ENCODE peak calls at places on chromosome 3, in five cellular contexts. Q is SK-N-SH, G is PC-3, F is neural progenitor cell, O is GM23338. A is an unnamed sample.
A peak's percentile ranks its signal among the peaks of the same experiment; 100 is the strongest.

GRCh38 chr3:140164922-140165590 is 230.1 kb downstream of the CLSTN2 start:
- DNase-seq in G (peak; percentile 2), F (no peak), O (no peak), Q (no peak), A (no peak)

GRCh38 chr3:159165972-159166371 is 364.1 kb downstream of the MFSD1 start:
- DNase-seq in O (no peak), Q (no peak), G (no peak), F (no peak), A (no peak)

GRCh38 chr3:67176396-67176795 is 178.3 kb downstream of the KBTBD8 start:
- DNase-seq in Q (no peak), O (no peak), F (no peak), G (no peak), A (no peak)

GRCh38 chr3:37800022-37800493 is 61.6 kb upstream of the CTDSPL start:
- DNase-seq in G (no peak), O (no peak), F (peak; percentile 19), Q (no peak), A (no peak)

GRCh38 chr3:146972726-146973125 is 367.6 kb upstream of the PLSCR5 start:
- DNase-seq in Q (no peak), G (no peak), F (no peak), O (no peak), A (no peak)

GRCh38 chr3:46453526-46454208 is 11.0 kb downstream of the LTF start:
- DNase-seq in Q (no peak), O (no peak), G (no peak), F (no peak), A (no peak)

GRCh38 chr3:80087769-80088168 is 320.0 kb upstream of the ROBO1 start:
- DNase-seq in F (no peak), O (no peak), G (peak; percentile 80), Q (no peak), A (no peak)

GRCh38 chr3:195522254-195523023 is 20.7 kb downstream of the PPP1R2 start:
- DNase-seq in G (peak; percentile 57), O (peak; percentile 46), Q (peak; percentile 61), F (peak; percentile 30), A (no peak)

GRCh38 chr3:10522646-10523303 is 17.4 kb upstream of the ATP2B2 start:
- DNase-seq in F (no peak), G (no peak), O (no peak), Q (no peak), A (no peak)

GRCh38 chr3:61561374-61562041 is at the start of gene PTPRG:
- DNase-seq in O (peak; percentile 93), F (peak; percentile 96), G (peak; percentile 62), Q (peak; percentile 91), A (no peak)

GRCh38 chr3:54046677-54047214 is 75.6 kb upstream of the CACNA2D3 start:
- DNase-seq in Q (peak; percentile 55), O (no peak), F (no peak), G (peak; percentile 6), A (no peak)

GRCh38 chr3:151560750-151561149 is 99.9 kb upstream of the IGSF10 start:
- DNase-seq in Q (no peak), G (no peak), O (no peak), F (no peak), A (no peak)

GRCh38 chr3:23810342-23811116 is 4.8 kb downstream of the UBE2E1 start:
- DNase-seq in O (peak; percentile 93), G (peak; percentile 54), F (peak; percentile 83), Q (peak; percentile 87), A (peak; percentile 37)

GRCh38 chr3:141933421-141934300 is 57.2 kb downstream of the ATP1B3 start:
- DNase-seq in G (no peak), Q (no peak), O (no peak), F (no peak), A (no peak)

GRCh38 chr3:112776000-112776399 is 70.7 kb downstream of the CD200R1L start:
- DNase-seq in F (no peak), G (peak; percentile 60), Q (no peak), O (no peak), A (no peak)

GRCh38 chr3:30587876-30588275 is 18.5 kb upstream of the TGFBR2 start:
- DNase-seq in G (no peak), Q (no peak), F (no peak), O (no peak), A (no peak)

GRCh38 chr3:127889461-127889863 is 25.6 kb upstream of the KBTBD12 start:
- DNase-seq in Q (no peak), O (no peak), G (no peak), F (no peak), A (no peak)

GRCh38 chr3:52689151-52689550 is 3.3 kb downstream of the GNL3 start:
- DNase-seq in Q (no peak), O (no peak), F (no peak), G (no peak), A (no peak)

GRCh38 chr3:59247402-59247841 is 197.6 kb upstream of the CFAP20DC start:
- DNase-seq in O (no peak), Q (no peak), G (peak; percentile 98), F (no peak), A (no peak)

GRCh38 chr3:10933958-10934481 is 58.5 kb upstream of the SLC6A1 start:
- DNase-seq in G (peak; percentile 85), F (no peak), O (peak; percentile 10), Q (no peak), A (no peak)

GRCh38 chr3:195153121-195153520 is 117.8 kb downstream of the XXYLT1 start:
- DNase-seq in G (no peak), Q (peak; percentile 54), F (peak; percentile 71), O (peak; percentile 65), A (no peak)

GRCh38 chr3:72724070-72724469 is 124.2 kb downstream of the SHQ1 start:
- DNase-seq in Q (no peak), G (peak; percentile 98), F (no peak), O (no peak), A (no peak)

GRCh38 chr3:107816082-107816481 is 274.7 kb downstream of the CD47 start:
- DNase-seq in O (no peak), F (no peak), Q (no peak), G (no peak), A (no peak)

GRCh38 chr3:23861689-23862088 is 55.1 kb downstream of the NKIRAS1 start:
- DNase-seq in O (no peak), F (no peak), G (no peak), Q (no peak), A (no peak)

GRCh38 chr3:46960801-46961200 is 15.7 kb downstream of the CCDC12 start:
- DNase-seq in G (no peak), O (no peak), F (no peak), Q (no peak), A (no peak)

GRCh38 chr3:168988867-168989266 is 674.6 kb downstream of the MECOM start:
- DNase-seq in Q (no peak), O (no peak), F (no peak), G (no peak), A (no peak)

GRCh38 chr3:169861871-169862270 is 7.9 kb downstream of the LRRC31 start:
- DNase-seq in Q (no peak), G (no peak), O (peak; percentile 79), F (peak; percentile 37), A (peak; percentile 16)

GRCh38 chr3:128082545-128082944 is 30.3 kb downstream of the SEC61A1 start:
- DNase-seq in G (no peak), Q (no peak), O (no peak), F (no peak), A (no peak)

GRCh38 chr3:114551770-114552526 is 258.1 kb downstream of the TIGIT start:
- DNase-seq in G (peak; percentile 74), Q (no peak), O (no peak), F (no peak), A (no peak)

DNA sequence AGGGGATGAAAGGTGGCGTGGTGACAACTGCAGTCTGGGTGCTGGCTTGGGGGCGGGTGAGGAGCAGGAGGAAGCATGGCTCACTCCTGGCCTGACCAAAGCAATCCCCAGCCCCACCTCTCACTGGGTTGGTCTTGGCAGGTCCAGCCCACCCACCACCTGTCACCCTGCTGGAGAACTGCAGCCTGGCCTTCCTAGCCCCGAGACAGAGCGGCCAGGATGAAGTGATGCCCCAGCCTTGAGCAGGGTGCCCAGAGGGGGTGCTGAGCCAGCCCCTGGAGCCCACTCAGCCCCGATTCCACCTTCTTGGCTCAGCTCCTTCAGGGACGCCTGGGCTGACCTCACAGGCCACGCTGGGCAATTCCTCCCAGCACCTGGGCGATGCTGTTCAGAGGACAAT is 89.9 kb downstream of the IQSEC1 start:
- DNase-seq in G (no peak), Q (no peak), O (no peak), F (no peak), A (no peak)
- H3K4me1 ChIP-seq in G (no peaks in the 10 kb centered on the region), Q (peaks cover 28% of the 10 kb centered on the region), O (peaks cover 14% of the 10 kb centered on the region), F (no peaks in the 10 kb centered on the region), A (peaks cover 10% of the 10 kb centered on the region)

DNA sequence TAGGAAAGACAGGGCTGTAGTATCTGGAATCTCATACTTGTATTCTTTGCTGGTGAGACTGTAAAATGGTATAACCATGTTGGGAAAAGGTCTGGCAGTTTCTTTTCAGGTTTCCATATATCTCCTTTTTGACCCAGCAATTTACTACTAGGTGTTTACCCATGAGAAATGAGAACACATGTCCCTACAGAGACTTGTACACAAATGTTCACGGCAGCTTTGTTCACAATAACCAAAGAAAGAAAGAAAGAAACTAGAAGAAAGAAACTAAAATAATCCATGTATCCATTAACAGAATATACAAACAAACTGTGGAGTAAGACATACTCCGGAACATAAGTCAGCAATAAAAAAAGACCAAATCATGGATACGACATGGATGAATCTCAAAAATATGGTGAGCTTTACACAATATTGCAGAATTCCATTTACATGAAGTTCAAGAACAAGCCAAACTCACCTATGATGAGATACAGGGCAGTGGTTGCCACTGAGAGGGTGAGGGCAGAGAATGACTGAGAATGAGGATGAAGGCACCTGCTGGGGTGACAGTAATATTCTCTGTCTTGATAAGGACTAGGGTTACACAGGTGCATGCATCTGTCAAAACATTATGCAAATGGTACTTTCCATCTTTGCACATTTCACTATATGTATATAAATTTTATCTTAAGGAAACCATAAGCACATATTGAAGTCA is 2.7 kb downstream of the RFTN1 start:
- DNase-seq in O (no peak), Q (no peak), F (no peak), G (no peak), A (no peak)
- H3K4me1 ChIP-seq in O (peaks cover 31% of the 10 kb centered on the region), Q (peaks cover 49% of the 10 kb centered on the region), F (peaks cover 11% of the 10 kb centered on the region), G (peaks cover 4% of the 10 kb centered on the region), A (peaks cover 2% of the 10 kb centered on the region)

DNA sequence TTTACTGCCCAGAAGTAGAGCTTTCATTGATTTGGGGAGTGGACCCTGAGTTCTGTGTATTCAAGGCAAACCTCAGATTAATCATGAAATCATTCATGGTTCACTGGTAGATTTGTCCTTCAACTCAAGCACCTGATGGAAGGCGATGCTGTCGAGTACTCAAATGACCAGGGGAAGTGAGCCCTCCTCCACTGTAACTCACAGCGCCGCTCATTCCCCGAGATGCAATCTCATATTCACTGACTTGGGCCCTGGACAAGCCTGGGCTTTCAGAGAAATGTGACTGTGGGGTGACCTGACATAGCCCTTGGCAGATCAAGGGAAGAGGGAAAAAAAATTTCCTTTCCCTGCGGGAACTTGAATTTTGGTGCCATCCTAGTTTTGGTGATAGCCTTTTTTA is 156.7 kb upstream of the BHLHE40 start:
- DNase-seq in F (no peak), G (no peak), O (no peak), Q (no peak), A (no peak)
- H3K4me1 ChIP-seq in F (no peaks in the 10 kb centered on the region), G (peaks cover 45% of the 10 kb centered on the region), O (peaks cover 9% of the 10 kb centered on the region), Q (peaks cover 56% of the 10 kb centered on the region), A (no peaks in the 10 kb centered on the region)

GRCh38 chr3:42013652-42014442 is 51.9 kb upstream of the ULK4 start:
- DNase-seq in G (peak; percentile 11), O (peak; percentile 50), Q (peak; percentile 82), F (peak; percentile 66), A (no peak)
- H3K4me1 ChIP-seq in G (peaks cover 20% of the 10 kb centered on the region), O (peaks cover 22% of the 10 kb centered on the region), Q (peaks cover 11% of the 10 kb centered on the region), F (peaks cover 12% of the 10 kb centered on the region), A (peaks cover 2% of the 10 kb centered on the region)

GRCh38 chr3:120418446-120418845 is 32.3 kb downstream of the FSTL1 start:
- DNase-seq in G (no peak), O (no peak), Q (no peak), F (no peak), A (no peak)
- H3K4me1 ChIP-seq in G (peaks cover 24% of the 10 kb centered on the region), O (peaks cover 15% of the 10 kb centered on the region), Q (peaks cover 27% of the 10 kb centered on the region), F (peaks cover 23% of the 10 kb centered on the region), A (peaks cover 2% of the 10 kb centered on the region)

A was measured in iPS DF 6.9.